ENCODE peak calls at places on chromosomes 16 and 17, in nine cellular contexts. H is progenitor cell of endocrine pancreas, D is GM13976, V is foreskin fibroblast, N is heart right ventricle, W is uterus, M is heart left ventricle, L is fibroblast of villous mesenchyme, T is neural crest cell. S is an unnamed sample.

GRCh38 chr17:61205406-61205805 is 194.2 kb upstream of the TBX2 start:
- DNase-seq in H (no peak), D (no peak), V (peak; percentile 32), N (no peak), W (no peak), M (no peak), L (no peak), T (no peak), S (no peak)

GRCh38 chr16:23504076-23504452 is 6.2 kb downstream of the GGA2 start:
- DNase-seq in H (no peak), D (no peak), V (peak; percentile 51), N (no peak), W (peak; percentile 39), M (peak; percentile 45), L (peak; percentile 75), T (no peak), S (no peak)

GRCh38 chr17:82943751-82944150 is 103.9 kb upstream of the ZNF750 start:
- DNase-seq in H (no peak), D (no peak), V (no peak), N (no peak), W (no peak), M (no peak), L (no peak), T (no peak), S (no peak)

GRCh38 chr17:65756760-65757159 is 195.3 kb upstream of the AXIN2 start:
- DNase-seq in H (no peak), D (no peak), V (no peak), N (no peak), W (no peak), M (no peak), L (no peak), T (no peak), S (no peak)

GRCh38 chr17:43570518-43570928 is 24.4 kb upstream of the ETV4 start:
- DNase-seq in H (no peak), D (no peak), V (peak; percentile 86), N (no peak), W (no peak), M (no peak), L (peak; percentile 26), T (no peak), S (no peak)

GRCh38 chr16:54577566-54578180 is 291.1 kb upstream of the IRX3 start:
- DNase-seq in H (no peak), D (no peak), V (no peak), N (no peak), W (no peak), M (no peak), L (no peak), T (peak; percentile 39), S (no peak)

GRCh38 chr17:45440161-45440859 is 7.6 kb upstream of the ARHGAP27 start:
- DNase-seq in H (no peak), D (no peak), V (peak; percentile 38), N (no peak), W (no peak), M (no peak), L (peak; percentile 69), T (no peak), S (no peak)

GRCh38 chr17:46822388-46822921 is 4.0 kb upstream of the WNT3 start:
- DNase-seq in H (no peak), D (peak; percentile 70), V (no peak), N (no peak), W (no peak), M (no peak), L (no peak), T (no peak), S (peak; percentile 18)

GRCh38 chr17:14604920-14605599 is 304.2 kb downstream of the HS3ST3B1 start:
- DNase-seq in H (no peak), D (no peak), V (no peak), N (peak; percentile 13), W (no peak), M (peak; percentile 55), L (no peak), T (no peak), S (no peak)

GRCh38 chr17:49280918-49281317 is 50.3 kb upstream of the PHOSPHO1 start:
- DNase-seq in H (no peak), D (no peak), V (no peak), N (no peak), W (no peak), M (no peak), L (no peak), T (no peak), S (no peak)

GRCh38 chr16:73813523-73813922 is 483.1 kb upstream of the PSMD7 start:
- DNase-seq in H (no peak), D (no peak), V (no peak), N (no peak), W (no peak), M (peak; percentile 25), L (no peak), T (no peak), S (no peak)

GRCh38 chr17:28963841-28964240 is 12.5 kb upstream of the PHF12 start:
- DNase-seq in H (no peak), D (no peak), V (no peak), N (no peak), W (no peak), M (peak; percentile 7), L (no peak), T (no peak), S (no peak)

DNA sequence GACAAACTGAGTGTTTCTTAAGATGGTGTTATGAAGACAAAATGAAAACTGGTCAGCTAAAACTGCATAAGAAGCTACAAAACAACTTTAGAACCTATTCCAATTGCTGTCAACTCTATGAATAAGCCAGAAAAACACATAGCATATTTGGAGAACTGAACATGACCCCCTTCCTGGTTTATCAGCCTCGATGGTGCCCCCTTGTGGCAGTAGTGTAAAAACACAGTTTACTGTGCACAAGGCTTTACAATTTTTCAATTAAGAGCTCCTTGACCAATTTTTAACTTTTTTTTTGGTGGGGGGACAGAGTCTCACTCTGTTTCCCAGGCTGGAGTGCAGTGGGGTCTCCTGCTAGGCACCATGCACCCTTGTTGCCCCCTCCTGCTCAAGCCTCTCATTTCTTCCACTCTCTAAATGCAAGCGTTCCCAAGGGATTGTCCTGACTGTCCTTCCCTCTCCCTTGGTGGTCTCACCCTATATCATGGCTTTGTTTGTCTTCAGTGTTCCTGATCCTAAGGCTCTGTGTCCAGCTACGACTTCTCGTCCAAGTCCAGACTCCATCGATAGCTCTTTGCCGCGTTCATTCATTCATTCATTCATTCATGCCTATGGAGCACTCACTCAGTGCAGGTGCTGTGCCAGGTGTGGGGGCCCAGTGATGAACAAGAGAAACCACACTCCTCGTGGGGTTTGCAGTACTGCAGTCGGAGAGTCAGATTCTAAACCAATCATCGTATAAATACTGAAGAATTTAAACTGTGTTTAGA is 7.5 kb downstream of the EIF1 start:
- DNase-seq in H (peak; percentile 50), D (peak; percentile 81), V (peak; percentile 88), N (no peak), W (peak; percentile 65), M (peak; percentile 54), L (peak; percentile 87), T (peak; percentile 69), S (peak; percentile 62)
- TF ChIP-seq CTCF in H (peak; percentile 89), D (peak; percentile 60), V (peak; percentile 85), N (peak; percentile 86), W (peak; percentile 65), M (peak; percentile 91), L (peak; percentile 73), T (peak; percentile 88), S (peak; percentile 86)

GRCh38 chr17:71632328-71632727 is 488.5 kb upstream of the SOX9 start:
- DNase-seq in H (no peak), D (no peak), V (peak; percentile 69), N (no peak), W (no peak), M (no peak), L (peak; percentile 2), T (no peak), S (no peak)

GRCh38 chr17:71634376-71634775 is 486.4 kb upstream of the SOX9 start:
- DNase-seq in H (no peak), D (no peak), V (no peak), N (no peak), W (no peak), M (no peak), L (no peak), T (no peak), S (no peak)

GRCh38 chr17:71631483-71631882 is 489.3 kb upstream of the SOX9 start:
- DNase-seq in H (no peak), D (no peak), V (peak; percentile 70), N (no peak), W (no peak), M (no peak), L (no peak), T (no peak), S (no peak)

GRCh38 chr17:71635187-71635586 is 485.6 kb upstream of the SOX9 start:
- DNase-seq in H (no peak), D (no peak), V (no peak), N (no peak), W (no peak), M (no peak), L (no peak), T (no peak), S (no peak)

DNA sequence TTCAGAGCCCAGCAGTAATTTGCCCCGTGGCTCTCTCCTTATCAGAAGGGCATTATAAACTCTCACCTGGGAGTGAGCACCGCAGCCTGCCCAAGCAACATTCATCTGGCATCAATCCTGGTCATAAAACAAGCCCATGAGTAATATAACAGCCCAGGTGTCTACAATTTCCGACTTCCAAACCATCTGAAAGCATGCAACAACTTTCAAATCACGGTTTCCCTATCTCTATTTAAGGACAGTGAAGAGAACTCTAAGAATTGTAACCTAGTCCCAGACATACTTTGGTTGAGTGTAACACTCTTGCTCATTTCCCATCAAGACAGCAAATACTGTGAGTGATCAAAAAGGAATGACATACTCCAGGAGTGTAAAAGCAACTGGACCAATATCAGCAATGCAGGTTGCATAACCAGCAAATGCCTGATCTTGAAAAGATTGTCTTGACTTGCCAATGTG is 487.4 kb upstream of the SOX9 start:
- DNase-seq in H (no peak), D (no peak), V (peak; percentile 91), N (no peak), W (no peak), M (no peak), L (peak; percentile 53), T (no peak), S (no peak)
- TF ChIP-seq CTCF in H (no peak), D (no peak), V (no peak), N (no peak), W (no peak), M (no peak), L (no peak), T (no peak), S (no peak)

GRCh38 chr17:58679263-58680037 is 12.4 kb downstream of the TEX14 start:
- DNase-seq in H (no peak), D (no peak), V (no peak), N (no peak), W (no peak), M (no peak), L (peak; percentile 74), T (no peak), S (no peak)
- TF ChIP-seq CTCF in H (no peak), D (no peak), V (no peak), N (no peak), W (no peak), M (no peak), L (no peak), T (no peak), S (no peak)

DNA sequence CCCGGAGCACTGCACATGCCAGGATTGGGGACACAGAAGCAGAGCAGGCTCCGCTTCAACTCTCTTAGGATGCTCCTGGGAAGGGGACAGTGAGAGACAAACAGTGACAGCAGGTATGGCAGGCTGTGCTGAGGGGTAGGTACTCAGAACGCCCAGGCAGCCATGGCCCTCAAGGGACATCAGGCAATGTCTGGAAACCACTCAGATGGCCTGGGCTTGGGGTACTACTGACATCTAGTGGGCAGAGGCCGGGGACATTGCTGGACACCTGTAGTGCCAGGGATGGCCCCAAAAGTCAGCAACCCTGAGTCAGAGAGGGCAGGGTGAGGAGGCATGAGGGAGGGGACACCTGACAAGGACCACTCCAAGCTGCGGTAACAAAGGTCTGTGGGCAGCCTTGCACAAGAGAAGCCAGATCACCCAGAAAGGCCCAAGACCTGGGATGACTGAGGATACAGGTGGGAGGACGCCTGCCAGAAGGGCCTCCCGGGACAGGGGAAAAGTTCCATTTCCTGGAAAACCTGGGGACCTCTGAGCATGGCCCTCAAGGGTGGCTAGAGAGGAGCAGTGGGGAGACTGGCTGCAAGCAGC is 21.2 kb downstream of the PEMT start:
- DNase-seq in H (peak; percentile 30), D (no peak), V (peak; percentile 56), N (peak; percentile 57), W (peak; percentile 42), M (peak; percentile 67), L (peak; percentile 28), T (no peak), S (no peak)
- TF ChIP-seq CTCF in H (peak; percentile 60), D (peak; percentile 9), V (peak; percentile 46), N (peak; percentile 67), W (peak; percentile 40), M (peak; percentile 38), L (peak; percentile 53), T (peak; percentile 53), S (no peak)

S was measured in CD4-positive, alpha-beta T cell.